ENCODE peak calls at places on chromosomes 2 and 18, in four cellular contexts. J, F, W and L are unnamed samples.

GRCh38 chr2:33616873-33617272 is 17.8 kb upstream of the FAM98A start:
- DNase-seq in J (no peak), F (no peak), W (no peak), L (no peak)

GRCh38 chr18:39453882-39454281 is 1888.3 kb upstream of the CELF4 start:
- DNase-seq in J (no peak), F (no peak), W (no peak), L (no peak)

GRCh38 chr2:9663008-9663879 is 32.4 kb upstream of the YWHAQ start:
- DNase-seq in J (no peak), F (no peak), W (no peak), L (no peak)

GRCh38 chr2:230134496-230135073 is 65.9 kb upstream of the SLC16A14 start:
- DNase-seq in J (no peak), F (no peak), W (no peak), L (peak)

GRCh38 chr2:70725505-70725904 is 42.5 kb downstream of the ADD2 start:
- DNase-seq in J (no peak), F (no peak), W (no peak), L (no peak)

GRCh38 chr2:96527990-96528679 is 8.4 kb upstream of the ARID5A start:
- DNase-seq in J (no peak), F (no peak), W (no peak), L (no peak)

GRCh38 chr18:76610933-76611749 is 116.1 kb upstream of the ZNF516 start:
- DNase-seq in J (no peak), F (no peak), W (no peak), L (no peak)

GRCh38 chr2:223042284-223042683 is 9.7 kb upstream of the KCNE4 start:
- DNase-seq in J (no peak), F (no peak), W (no peak), L (no peak)

GRCh38 chr2:62319061-62319460 is 123.1 kb downstream of the B3GNT2 start:
- DNase-seq in J (no peak), F (no peak), W (no peak), L (no peak)

GRCh38 chr2:227545990-227546389 is 52.7 kb upstream of the SCYGR2 start:
- DNase-seq in J (no peak), F (no peak), W (peak), L (no peak)

GRCh38 chr2:71190959-71191943 is 35.7 kb downstream of the PAIP2B start:
- DNase-seq in J (peak), F (no peak), W (no peak), L (peak)

GRCh38 chr2:230723363-230723762 is 10.7 kb downstream of the CAB39 start:
- DNase-seq in J (no peak), F (no peak), W (no peak), L (no peak)